ENCODE peak calls at places on chromosomes 6 and 20, in four cellular contexts. One of them, this sample, is unnamed.

GRCh38 chr6:157029980-157030690 is 253.0 kb downstream of the ARID1B start:
- DNase-seq in DMS 273 treated with DMSO at 0.1 percent for 48 hours: no peak
- DNase-seq in NCI-H748 treated with DMSO at 0.1 percent for 48 hours: no peak
- DNase-seq in AG08396: no peak
- DNase-seq in this sample: no peak

GRCh38 chr20:10752206-10752605 is 78.4 kb upstream of the JAG1 start:
- DNase-seq in DMS 273 treated with DMSO at 0.1 percent for 48 hours: no peak
- DNase-seq in AG08396: no peak
- DNase-seq in NCI-H748 treated with DMSO at 0.1 percent for 48 hours: no peak
- DNase-seq in this sample: no peak

GRCh38 chr20:21820688-21821087 is 115.2 kb downstream of the PAX1 start:
- DNase-seq in AG08396: no peak
- DNase-seq in NCI-H748 treated with DMSO at 0.1 percent for 48 hours: no peak
- DNase-seq in DMS 273 treated with DMSO at 0.1 percent for 48 hours: peak; percentile 40
- DNase-seq in this sample: no peak

GRCh38 chr20:20465259-20465658 is 97.4 kb downstream of the INSM1 start:
- DNase-seq in AG08396: no peak
- DNase-seq in NCI-H748 treated with DMSO at 0.1 percent for 48 hours: peak; percentile 28
- DNase-seq in DMS 273 treated with DMSO at 0.1 percent for 48 hours: peak; percentile 48
- DNase-seq in this sample: no peak

GRCh38 chr6:81553246-81553645 is 199.2 kb downstream of the TENT5A start:
- DNase-seq in NCI-H748 treated with DMSO at 0.1 percent for 48 hours: no peak
- DNase-seq in AG08396: no peak
- DNase-seq in DMS 273 treated with DMSO at 0.1 percent for 48 hours: no peak
- DNase-seq in this sample: no peak

GRCh38 chr6:157410088-157410487 is 29.1 kb downstream of the ZDHHC14 start:
- DNase-seq in DMS 273 treated with DMSO at 0.1 percent for 48 hours: no peak
- DNase-seq in AG08396: no peak
- DNase-seq in NCI-H748 treated with DMSO at 0.1 percent for 48 hours: no peak
- DNase-seq in this sample: no peak

GRCh38 chr20:54629632-54630031 is 154.2 kb downstream of the DOK5 start:
- DNase-seq in AG08396: no peak
- DNase-seq in NCI-H748 treated with DMSO at 0.1 percent for 48 hours: no peak
- DNase-seq in DMS 273 treated with DMSO at 0.1 percent for 48 hours: no peak
- DNase-seq in this sample: no peak

GRCh38 chr6:112253842-112254816 is at the start of gene LAMA4:
- DNase-seq in DMS 273 treated with DMSO at 0.1 percent for 48 hours: no peak
- DNase-seq in AG08396: peak; percentile 62
- DNase-seq in NCI-H748 treated with DMSO at 0.1 percent for 48 hours: peak; percentile 50
- DNase-seq in this sample: peak; percentile 72

GRCh38 chr6:129607581-129608186 is 102.3 kb downstream of the ARHGAP18 start:
- DNase-seq in AG08396: no peak
- DNase-seq in DMS 273 treated with DMSO at 0.1 percent for 48 hours: no peak
- DNase-seq in NCI-H748 treated with DMSO at 0.1 percent for 48 hours: no peak
- DNase-seq in this sample: no peak

GRCh38 chr6:169452117-169452868 is 198.6 kb upstream of the THBS2 start:
- DNase-seq in DMS 273 treated with DMSO at 0.1 percent for 48 hours: no peak
- DNase-seq in AG08396: peak; percentile 89
- DNase-seq in NCI-H748 treated with DMSO at 0.1 percent for 48 hours: no peak
- DNase-seq in this sample: no peak

GRCh38 chr20:59938696-59939051 is 1.4 kb downstream of the PPP1R3D start:
- DNase-seq in AG08396: no peak
- DNase-seq in DMS 273 treated with DMSO at 0.1 percent for 48 hours: no peak
- DNase-seq in NCI-H748 treated with DMSO at 0.1 percent for 48 hours: no peak
- DNase-seq in this sample: no peak

GRCh38 chr6:169398342-169399105 is 144.9 kb upstream of the THBS2 start:
- DNase-seq in DMS 273 treated with DMSO at 0.1 percent for 48 hours: no peak
- DNase-seq in AG08396: no peak
- DNase-seq in NCI-H748 treated with DMSO at 0.1 percent for 48 hours: no peak
- DNase-seq in this sample: no peak

GRCh38 chr6:38404355-38404754 is 235.4 kb downstream of the BTBD9 start:
- DNase-seq in AG08396: no peak
- DNase-seq in NCI-H748 treated with DMSO at 0.1 percent for 48 hours: peak; percentile 73
- DNase-seq in DMS 273 treated with DMSO at 0.1 percent for 48 hours: no peak
- DNase-seq in this sample: no peak

GRCh38 chr6:134537146-134537555 is 219.2 kb upstream of the SGK1 start:
- DNase-seq in AG08396: peak; percentile 68
- DNase-seq in NCI-H748 treated with DMSO at 0.1 percent for 48 hours: no peak
- DNase-seq in DMS 273 treated with DMSO at 0.1 percent for 48 hours: no peak
- DNase-seq in this sample: no peak

GRCh38 chr6:79196908-79197307 is 37.6 kb downstream of the HMGN3 start:
- DNase-seq in NCI-H748 treated with DMSO at 0.1 percent for 48 hours: no peak
- DNase-seq in DMS 273 treated with DMSO at 0.1 percent for 48 hours: no peak
- DNase-seq in AG08396: no peak
- DNase-seq in this sample: no peak

This sample was measured in H7.